ENCODE peak calls at places on chromosome 10, in seven cellular contexts. C is endothelial cell of umbilical vein, W is NCI-H1092, Y is amniotic epithelial cell, O is AG04450, P is BJ, B is T-cell. F is an unnamed sample.

GRCh38 chr10:103501186-103501585 is 7.7 kb downstream of the NEURL1 start:
- DNase-seq in O (no peak), W (no peak), P (no peak), Y (no peak), B (no peak), C (no peak), F (no peak)

GRCh38 chr10:23065549-23065948 is 29.8 kb upstream of the MSRB2 start:
- DNase-seq in P (peak), W (no peak), B (no peak), Y (peak), C (peak), O (peak), F (peak)

GRCh38 chr10:95389176-95389575 is 98.4 kb upstream of the PDLIM1 start:
- DNase-seq in B (no peak), W (no peak), C (no peak), P (no peak), O (no peak), Y (no peak), F (no peak)

GRCh38 chr10:11149499-11149898 is 131.8 kb downstream of the CELF2 start:
- DNase-seq in B (peak), W (no peak), C (no peak), Y (no peak), P (no peak), O (no peak), F (no peak)

GRCh38 chr10:34824870-34825269 is 9.8 kb upstream of the PARD3 start:
- DNase-seq in P (no peak), Y (no peak), B (no peak), W (no peak), C (no peak), O (no peak), F (no peak)

GRCh38 chr10:93063217-93063976 is 2.8 kb downstream of the CYP26C1 start:
- DNase-seq in P (no peak), W (no peak), B (no peak), O (no peak), Y (no peak), C (no peak), F (no peak)

GRCh38 chr10:116270691-116271592 is 2.1 kb downstream of the GFRA1 start:
- DNase-seq in B (no peak), P (no peak), C (no peak), W (no peak), Y (no peak), O (no peak), F (no peak)

GRCh38 chr10:18620856-18621255 is 30.5 kb downstream of the NSUN6 start:
- DNase-seq in O (no peak), C (no peak), W (no peak), Y (no peak), P (no peak), B (no peak), F (no peak)

GRCh38 chr10:1123198-1123597 is 67.0 kb downstream of the WDR37 start:
- DNase-seq in Y (peak), W (no peak), P (no peak), C (peak), B (no peak), O (no peak), F (no peak)

GRCh38 chr10:34677591-34677990 is 137.5 kb downstream of the PARD3 start:
- DNase-seq in C (no peak), Y (no peak), O (no peak), B (no peak), P (no peak), W (no peak), F (no peak)

GRCh38 chr10:117980216-117980615 is 66.5 kb downstream of the RAB11FIP2 start:
- DNase-seq in P (peak), Y (peak), W (no peak), B (no peak), O (peak), C (peak), F (no peak)

GRCh38 chr10:87544750-87545149 is 40.1 kb downstream of the MINPP1 start:
- DNase-seq in W (no peak), B (no peak), Y (peak), P (no peak), C (no peak), O (no peak), F (no peak)

GRCh38 chr10:46222364-46222935 is 64.3 kb upstream of the ANTXRL start:
- DNase-seq in C (no peak), O (no peak), P (no peak), Y (peak), W (no peak), B (no peak), F (no peak)

GRCh38 chr10:132570771-132571564 is 33.4 kb downstream of the INPP5A start:
- DNase-seq in P (no peak), C (no peak), W (no peak), O (no peak), Y (no peak), B (no peak), F (no peak)

GRCh38 chr10:104122273-104123107 is 519 bp downstream of the SFR1 start:
- DNase-seq in Y (no peak), C (no peak), W (no peak), P (no peak), O (no peak), B (no peak), F (no peak)

GRCh38 chr10:112246-112645 is 23.0 kb upstream of the ZMYND11 start:
- DNase-seq in P (no peak), B (no peak), C (no peak), O (no peak), Y (no peak), W (no peak), F (no peak)

GRCh38 chr10:68208424-68209042 is 23.4 kb downstream of the ATOH7 start:
- DNase-seq in B (no peak), O (no peak), Y (peak), P (no peak), W (peak), C (peak), F (peak)

GRCh38 chr10:117631276-117632151 is 89.0 kb downstream of the EMX2 start:
- DNase-seq in B (no peak), Y (no peak), W (no peak), O (no peak), P (no peak), C (no peak), F (no peak)

GRCh38 chr10:130141460-130141859 is 5.3 kb downstream of the GLRX3 start:
- DNase-seq in Y (peak), O (no peak), B (no peak), C (peak), P (no peak), W (no peak), F (no peak)

GRCh38 chr10:125843603-125844329 is 20.4 kb downstream of the BCCIP start:
- DNase-seq in B (no peak), C (no peak), P (no peak), Y (peak), W (no peak), O (no peak), F (no peak)

GRCh38 chr10:16965740-16966447 is 148.7 kb upstream of the RSU1 start:
- DNase-seq in O (peak), P (peak), W (no peak), Y (peak), C (peak), B (no peak), F (peak)

GRCh38 chr10:16933799-16934198 is 116.6 kb upstream of the RSU1 start:
- DNase-seq in W (no peak), O (no peak), P (no peak), B (no peak), Y (no peak), C (no peak), F (no peak)

GRCh38 chr10:29861811-29862505 is 197.4 kb downstream of the JCAD start:
- DNase-seq in W (no peak), C (peak), P (peak), B (no peak), Y (no peak), O (no peak), F (no peak)

GRCh38 chr10:128237710-128238109 is 111.5 kb upstream of the MKI67 start:
- DNase-seq in C (no peak), O (no peak), B (no peak), Y (no peak), P (no peak), W (no peak), F (no peak)

GRCh38 chr10:59505931-59506330 is 143.6 kb upstream of the FAM13C start:
- DNase-seq in W (no peak), O (no peak), Y (no peak), C (no peak), B (no peak), P (no peak), F (no peak)

GRCh38 chr10:13709931-13710690 is 123.3 kb downstream of the PRPF18 start:
- DNase-seq in P (no peak), C (no peak), O (no peak), B (no peak), W (no peak), Y (no peak), F (no peak)

GRCh38 chr10:66627156-66627555 is 298.7 kb upstream of the LRRTM3 start:
- DNase-seq in B (no peak), C (no peak), P (no peak), Y (peak), O (no peak), W (no peak), F (no peak)

GRCh38 chr10:72564596-72564995 is 61.3 kb downstream of the MICU1 start:
- DNase-seq in Y (peak), O (peak), B (no peak), P (peak), W (no peak), C (no peak), F (no peak)

GRCh38 chr10:88080213-88080612 is 216.8 kb downstream of the PTEN start:
- DNase-seq in O (no peak), P (no peak), B (no peak), C (peak), Y (peak), W (no peak), F (no peak)

GRCh38 chr10:37754538-37755323 is 102.7 kb downstream of the ZNF248 start:
- DNase-seq in Y (no peak), W (no peak), C (no peak), P (no peak), O (no peak), B (no peak), F (no peak)

GRCh38 chr10:32144817-32145688 is 88.8 kb upstream of the KIF5B start:
- DNase-seq in Y (no peak), O (no peak), C (no peak), B (no peak), W (no peak), P (no peak), F (no peak)

GRCh38 chr10:61503051-61503450 is 49.9 kb upstream of the TMEM26 start:
- DNase-seq in W (no peak), B (no peak), P (no peak), O (no peak), Y (peak), C (no peak), F (no peak)

GRCh38 chr10:17113889-17114288 is 15.7 kb downstream of the CUBN start:
- DNase-seq in Y (peak), P (no peak), B (no peak), W (no peak), C (peak), O (peak), F (no peak)

GRCh38 chr10:79020605-79021004 is 48.2 kb upstream of the ZMIZ1 start:
- DNase-seq in C (no peak), W (no peak), B (no peak), Y (no peak), P (no peak), O (no peak), F (no peak)